ENCODE peak calls at places on chromosome 11, in four cellular contexts. One of them, this sample, is unnamed.

GRCh38 chr11:36015806-36016205 is 71.9 kb downstream of the LDLRAD3 start:
- DNase-seq in heart left ventricle: peak; percentile 48
- DNase-seq in heart right ventricle: peak; percentile 25
- DNase-seq in psoas muscle: peak; percentile 75
- DNase-seq in this sample: no peak

GRCh38 chr11:24373516-24373915 is 123.3 kb upstream of the LUZP2 start:
- DNase-seq in heart left ventricle: no peak
- DNase-seq in psoas muscle: no peak
- DNase-seq in heart right ventricle: no peak
- DNase-seq in this sample: no peak

GRCh38 chr11:126355926-126356897 is 726 bp downstream of the ST3GAL4 start:
- DNase-seq in heart left ventricle: no peak
- DNase-seq in psoas muscle: peak; percentile 68
- DNase-seq in heart right ventricle: peak; percentile 60
- DNase-seq in this sample: peak; percentile 1

GRCh38 chr11:74055938-74056337 is 47.1 kb upstream of the UCP3 start:
- DNase-seq in heart right ventricle: no peak
- DNase-seq in psoas muscle: no peak
- DNase-seq in heart left ventricle: no peak
- DNase-seq in this sample: no peak

GRCh38 chr11:100546714-100547113 is 140.4 kb upstream of the ARHGAP42 start:
- DNase-seq in psoas muscle: no peak
- DNase-seq in heart left ventricle: no peak
- DNase-seq in heart right ventricle: no peak
- DNase-seq in this sample: no peak

GRCh38 chr11:125192194-125192593 is 27.6 kb downstream of the PKNOX2 start:
- DNase-seq in heart left ventricle: no peak
- DNase-seq in psoas muscle: no peak
- DNase-seq in heart right ventricle: no peak
- DNase-seq in this sample: no peak

GRCh38 chr11:128764617-128765095 is 70.8 kb downstream of the FLI1 start:
- DNase-seq in psoas muscle: no peak
- DNase-seq in heart left ventricle: no peak
- DNase-seq in heart right ventricle: no peak
- DNase-seq in this sample: no peak

GRCh38 chr11:82976786-82977185 is 75.2 kb downstream of the DDIAS start:
- DNase-seq in psoas muscle: no peak
- DNase-seq in heart left ventricle: no peak
- DNase-seq in heart right ventricle: no peak
- DNase-seq in this sample: no peak

GRCh38 chr11:128686745-128687177 is 7.1 kb upstream of the FLI1 start:
- DNase-seq in heart right ventricle: peak; percentile 65
- DNase-seq in psoas muscle: peak; percentile 73
- DNase-seq in heart left ventricle: peak; percentile 31
- DNase-seq in this sample: no peak

GRCh38 chr11:13073119-13073981 is 64.2 kb downstream of the RASSF10 start:
- DNase-seq in psoas muscle: no peak
- DNase-seq in heart right ventricle: no peak
- DNase-seq in heart left ventricle: no peak
- DNase-seq in this sample: no peak

GRCh38 chr11:93737904-93738612 is 3.2 kb downstream of the TAF1D start:
- DNase-seq in heart left ventricle: no peak
- DNase-seq in psoas muscle: no peak
- DNase-seq in heart right ventricle: no peak
- DNase-seq in this sample: no peak

GRCh38 chr11:130814440-130815073 is 101.7 kb downstream of the SNX19 start:
- DNase-seq in psoas muscle: no peak
- DNase-seq in heart right ventricle: no peak
- DNase-seq in heart left ventricle: no peak
- DNase-seq in this sample: no peak

GRCh38 chr11:68956142-68956541 is 24.6 kb downstream of the MRGPRD start:
- DNase-seq in heart left ventricle: no peak
- DNase-seq in psoas muscle: peak; percentile 52
- DNase-seq in heart right ventricle: no peak
- DNase-seq in this sample: no peak

GRCh38 chr11:94574193-94574961 is 7.2 kb downstream of the PIWIL4 start:
- DNase-seq in heart left ventricle: no peak
- DNase-seq in heart right ventricle: no peak
- DNase-seq in psoas muscle: no peak
- DNase-seq in this sample: no peak

GRCh38 chr11:95996621-95997020 is 72.7 kb upstream of the MTMR2 start:
- DNase-seq in heart left ventricle: no peak
- DNase-seq in heart right ventricle: no peak
- DNase-seq in psoas muscle: no peak
- DNase-seq in this sample: no peak

GRCh38 chr11:116724813-116725212 is 48.0 kb downstream of the BUD13 start:
- DNase-seq in heart left ventricle: no peak
- DNase-seq in heart right ventricle: no peak
- DNase-seq in psoas muscle: no peak
- DNase-seq in this sample: no peak

GRCh38 chr11:86037743-86038142 is 31.1 kb downstream of the PICALM start:
- DNase-seq in heart left ventricle: no peak
- DNase-seq in heart right ventricle: no peak
- DNase-seq in psoas muscle: no peak
- DNase-seq in this sample: no peak

GRCh38 chr11:73401924-73402833 is 26.0 kb downstream of the RELT start:
- DNase-seq in heart left ventricle: no peak
- DNase-seq in heart right ventricle: no peak
- DNase-seq in psoas muscle: no peak
- DNase-seq in this sample: no peak

GRCh38 chr11:65701686-65702085 is 10.4 kb upstream of the KAT5 start:
- DNase-seq in heart left ventricle: no peak
- DNase-seq in heart right ventricle: no peak
- DNase-seq in psoas muscle: no peak
- DNase-seq in this sample: no peak

GRCh38 chr11:63242089-63242762 is 1.2 kb downstream of the SLC22A25 start:
- DNase-seq in psoas muscle: no peak
- DNase-seq in heart right ventricle: no peak
- DNase-seq in heart left ventricle: no peak
- DNase-seq in this sample: no peak

GRCh38 chr11:17892409-17892808 is 120.4 kb downstream of the SERGEF start:
- DNase-seq in heart right ventricle: no peak
- DNase-seq in heart left ventricle: no peak
- DNase-seq in psoas muscle: no peak
- DNase-seq in this sample: no peak

GRCh38 chr11:104260456-104260855 is 96.5 kb upstream of the PDGFD start:
- DNase-seq in heart left ventricle: no peak
- DNase-seq in psoas muscle: no peak
- DNase-seq in heart right ventricle: no peak
- DNase-seq in this sample: no peak

GRCh38 chr11:104254347-104254746 is 90.4 kb upstream of the PDGFD start:
- DNase-seq in heart left ventricle: no peak
- DNase-seq in psoas muscle: no peak
- DNase-seq in heart right ventricle: no peak
- DNase-seq in this sample: no peak

GRCh38 chr11:104259121-104259610 is 95.2 kb upstream of the PDGFD start:
- DNase-seq in heart right ventricle: no peak
- DNase-seq in heart left ventricle: no peak
- DNase-seq in psoas muscle: no peak
- DNase-seq in this sample: no peak

GRCh38 chr11:104256525-104256924 is 92.6 kb upstream of the PDGFD start:
- DNase-seq in heart right ventricle: no peak
- DNase-seq in heart left ventricle: no peak
- DNase-seq in psoas muscle: no peak
- DNase-seq in this sample: no peak
- TF ChIP-seq CTCF in heart right ventricle: peak; percentile 35
- TF ChIP-seq CTCF in heart left ventricle: peak; percentile 8
- TF ChIP-seq CTCF in psoas muscle: peak; percentile 17
- TF ChIP-seq CTCF in this sample: no peak

GRCh38 chr11:9438611-9439010 is 22.2 kb upstream of the ZNF143 start:
- DNase-seq in heart right ventricle: no peak
- DNase-seq in heart left ventricle: no peak
- DNase-seq in psoas muscle: no peak
- DNase-seq in this sample: no peak
- H3K27ac ChIP-seq in heart right ventricle: no peak overlapping the region
- H3K27ac ChIP-seq in heart left ventricle: no peak overlapping the region
- H3K27ac ChIP-seq in psoas muscle: no peak overlapping the region
- H3K27ac ChIP-seq in this sample: no peak overlapping the region

DNA sequence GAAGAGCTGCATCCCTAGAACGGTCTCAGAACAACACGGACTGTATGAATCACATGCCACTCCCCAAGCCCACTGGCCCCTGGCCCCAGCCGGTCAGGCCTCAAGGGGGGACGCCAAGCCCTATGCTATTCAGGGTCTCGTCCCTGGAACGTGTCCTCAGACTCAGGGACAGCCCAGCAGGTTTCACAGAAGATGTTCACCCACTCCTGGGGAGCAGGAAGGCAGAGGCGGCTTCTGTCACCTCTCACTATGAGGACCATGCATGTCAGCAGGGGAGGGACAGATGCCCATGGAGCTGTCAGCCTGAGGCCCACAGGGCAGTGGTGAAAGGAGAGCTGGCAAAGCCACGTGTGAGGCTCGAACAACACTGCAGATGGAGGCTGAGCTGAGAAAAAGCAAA is 192.0 kb downstream of the SHANK2 start:
- DNase-seq in psoas muscle: no peak
- DNase-seq in heart right ventricle: no peak
- DNase-seq in heart left ventricle: no peak
- DNase-seq in this sample: no peak
- H3K9me3 ChIP-seq in psoas muscle: no peaks in the 10 kb centered on the region
- H3K9me3 ChIP-seq in heart right ventricle: no peaks in the 10 kb centered on the region
- H3K9me3 ChIP-seq in heart left ventricle: no peaks in the 10 kb centered on the region
- H3K9me3 ChIP-seq in this sample: no peaks in the 10 kb centered on the region

DNA sequence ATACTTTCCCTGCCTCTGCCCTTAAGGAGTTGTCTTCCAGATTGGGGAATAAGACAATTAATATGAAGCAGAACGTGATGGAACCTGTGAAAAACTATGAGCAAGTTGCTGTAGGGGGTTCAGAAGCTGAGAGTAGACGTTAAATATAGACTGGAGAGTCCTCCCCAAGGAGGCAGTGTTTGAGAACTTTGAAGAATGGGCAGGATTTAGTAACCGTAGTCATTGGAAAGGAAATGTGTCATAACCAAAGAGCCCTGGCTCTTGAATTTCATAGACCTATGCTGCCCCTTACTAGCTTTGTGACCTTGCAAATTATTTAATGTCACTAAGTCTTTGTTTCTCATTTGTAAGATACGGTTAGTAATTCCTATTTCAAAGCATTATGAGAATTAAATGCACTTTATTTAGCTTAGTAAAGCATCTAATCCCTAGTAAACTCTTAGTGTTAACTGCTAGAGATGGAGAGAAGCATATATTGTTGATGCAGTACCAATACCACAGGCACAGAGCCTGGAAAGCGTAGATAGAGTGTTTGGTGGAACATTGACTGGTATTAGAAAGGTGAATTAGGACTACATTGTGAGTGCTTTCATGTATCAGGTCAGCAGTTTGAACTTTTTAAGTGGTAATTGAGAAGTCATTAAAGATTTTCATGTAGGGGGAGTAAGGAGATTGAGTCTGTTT is 54.1 kb downstream of the MCAM start:
- DNase-seq in heart right ventricle: no peak
- DNase-seq in psoas muscle: no peak
- DNase-seq in heart left ventricle: no peak
- DNase-seq in this sample: no peak
- TF ChIP-seq CTCF in heart right ventricle: peak; percentile 32
- TF ChIP-seq CTCF in psoas muscle: no peak
- TF ChIP-seq CTCF in heart left ventricle: no peak
- TF ChIP-seq CTCF in this sample: no peak

GRCh38 chr11:78032090-78032489 is 9.0 kb upstream of the KCTD14 start:
- DNase-seq in psoas muscle: no peak
- DNase-seq in heart left ventricle: no peak
- DNase-seq in heart right ventricle: no peak
- DNase-seq in this sample: no peak

GRCh38 chr11:78033040-78033439 is 10.0 kb upstream of the KCTD14 start:
- DNase-seq in psoas muscle: no peak
- DNase-seq in heart left ventricle: no peak
- DNase-seq in heart right ventricle: no peak
- DNase-seq in this sample: no peak

GRCh38 chr11:78031629-78032028 is 8.6 kb upstream of the KCTD14 start:
- DNase-seq in heart right ventricle: no peak
- DNase-seq in psoas muscle: no peak
- DNase-seq in heart left ventricle: no peak
- DNase-seq in this sample: no peak

GRCh38 chr11:78027759-78028158 is 4.7 kb upstream of the KCTD14 start:
- DNase-seq in heart left ventricle: no peak
- DNase-seq in psoas muscle: no peak
- DNase-seq in heart right ventricle: no peak
- DNase-seq in this sample: no peak

DNA sequence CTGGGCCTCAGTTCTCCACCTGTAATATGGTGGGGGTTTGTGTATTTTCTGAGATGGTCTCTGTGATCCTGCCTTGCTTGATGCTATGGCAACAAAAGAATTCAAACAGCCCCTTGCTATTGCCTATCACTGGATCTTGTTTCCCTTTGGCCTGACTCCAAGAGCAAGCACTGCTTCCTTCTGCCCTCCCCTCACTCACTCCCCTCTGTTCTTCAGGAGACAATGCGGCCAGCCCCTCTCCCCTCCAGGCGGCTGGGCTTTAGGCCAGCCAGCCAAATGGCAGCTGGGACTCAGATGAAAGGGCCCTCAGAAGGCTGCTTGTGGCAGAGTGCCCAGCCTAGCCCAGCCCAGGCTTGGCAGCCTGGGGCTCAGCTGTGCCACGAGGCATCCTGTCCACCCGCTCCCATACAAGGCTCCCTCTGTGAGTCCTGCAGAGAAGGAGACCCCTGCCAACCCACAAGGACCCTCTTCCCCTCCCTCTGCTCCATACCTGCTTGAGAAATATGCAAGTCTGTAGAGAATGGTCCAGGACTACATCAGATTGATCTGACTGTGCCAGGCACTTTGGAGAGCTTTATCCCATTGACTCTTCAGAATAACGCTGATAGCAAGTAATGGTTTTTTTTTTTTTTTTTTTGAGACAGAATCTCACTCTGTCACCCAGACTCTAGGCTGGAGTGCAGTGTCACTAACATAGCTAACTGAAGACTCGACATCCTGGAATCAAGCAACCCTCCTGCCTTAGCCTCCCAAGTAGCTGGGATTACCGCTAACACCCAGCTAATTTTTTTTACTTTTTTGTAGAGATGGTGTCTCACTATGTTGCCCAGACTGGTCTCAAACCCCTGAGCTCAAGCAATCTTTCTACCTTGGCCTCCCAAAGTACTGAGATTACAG is 7.6 kb upstream of the KCTD14 start:
- DNase-seq in psoas muscle: no peak
- DNase-seq in heart left ventricle: peak; percentile 69
- DNase-seq in heart right ventricle: peak; percentile 71
- DNase-seq in this sample: no peak
- H3K27ac ChIP-seq in psoas muscle: no peak overlapping the region
- H3K27ac ChIP-seq in heart left ventricle: no peak overlapping the region
- H3K27ac ChIP-seq in heart right ventricle: no peak overlapping the region
- H3K27ac ChIP-seq in this sample: no peak overlapping the region

DNA sequence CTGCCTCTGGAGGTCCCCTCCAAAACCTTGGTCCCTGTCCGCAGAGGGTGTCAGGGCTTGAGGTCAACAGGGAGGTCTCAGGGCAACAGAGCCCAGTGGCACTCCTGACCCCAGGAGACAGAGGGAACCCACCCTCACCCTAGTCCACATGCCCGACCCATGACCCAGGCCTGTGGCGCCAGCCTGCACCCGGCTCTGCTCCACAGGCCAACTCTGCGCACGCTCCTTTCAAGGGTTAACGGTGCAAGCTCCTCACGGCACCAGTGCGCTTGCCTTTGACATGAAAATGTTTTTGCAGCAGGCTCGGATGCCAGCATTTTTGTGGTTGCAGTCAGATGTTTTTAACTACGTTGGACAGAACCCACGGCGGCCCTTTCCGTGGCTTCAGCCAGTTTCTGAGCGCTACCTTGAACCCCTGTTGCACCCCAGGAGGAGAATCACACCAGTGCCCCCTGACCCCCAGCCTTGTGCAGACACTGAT is 68.6 kb downstream of the CDKN1C start:
- DNase-seq in heart right ventricle: no peak
- DNase-seq in heart left ventricle: no peak
- DNase-seq in psoas muscle: peak; percentile 48
- DNase-seq in this sample: no peak
- H3K9me3 ChIP-seq in heart right ventricle: peaks cover 21% of the 10 kb centered on the region
- H3K9me3 ChIP-seq in heart left ventricle: peaks cover 16% of the 10 kb centered on the region
- H3K9me3 ChIP-seq in psoas muscle: peaks cover 8% of the 10 kb centered on the region
- H3K9me3 ChIP-seq in this sample: peaks cover 17% of the 10 kb centered on the region

This sample was measured in CD4-positive, alpha-beta T cell.